ENCODE peak calls at places on chromosomes 11 and 22, in ten cellular contexts. E is nucleus accumbens; T is T-helper 1 cell; Y is stimulated activated naive CD8-positive, alpha-beta T cell treated with anti-CD3 and anti-CD28 coated beads, Interleukin-15, amount 100 ng/mL, for 72 hours; X is central memory CD4-positive, alpha-beta T cell; U is T-cell; H is AG09319; G is kidney tubule cell; S is NCI-H82; F is activated T-cell treated with anti-CD3 and anti-CD28 coated beads for 1 hour. A is an unnamed sample.

GRCh38 chr11:116641561-116642045 is 131.2 kb downstream of the BUD13 start:
- DNase-seq in U (no peak), Y (peak; percentile 31), X (no peak), H (no peak), T (peak; percentile 25), S (peak; percentile 70), F (no peak), E (no peak), G (peak; percentile 59), A (no peak)

GRCh38 chr22:35892192-35892591 is 136.4 kb downstream of the RBFOX2 start:
- DNase-seq in G (peak; percentile 37), U (no peak), S (no peak), X (no peak), Y (no peak), F (no peak), T (no peak), H (no peak), E (no peak), A (peak; percentile 25)

GRCh38 chr11:44203270-44204043 is 106.5 kb downstream of the ALX4 start:
- DNase-seq in G (no peak), F (no peak), U (no peak), E (no peak), S (no peak), H (no peak), T (no peak), Y (no peak), X (no peak), A (no peak)

GRCh38 chr11:111435046-111435698 is 56.1 kb upstream of the POU2AF1 start:
- DNase-seq in H (no peak), F (no peak), Y (no peak), E (no peak), X (no peak), U (no peak), S (no peak), G (no peak), T (no peak), A (no peak)

GRCh38 chr22:33426451-33426850 is 368.3 kb upstream of the SYN3 start:
- DNase-seq in F (no peak), Y (no peak), H (no peak), T (no peak), S (no peak), U (no peak), E (no peak), X (no peak), G (no peak), A (no peak)

GRCh38 chr22:40922484-40923303 is 28.5 kb upstream of the RBX1 start:
- DNase-seq in U (no peak), G (peak; percentile 68), E (no peak), S (peak; percentile 63), H (peak; percentile 41), F (no peak), X (peak; percentile 61), Y (peak; percentile 14), T (peak; percentile 68), A (no peak)

GRCh38 chr11:20658135-20658534 is 11.3 kb upstream of the NELL1 start:
- DNase-seq in Y (no peak), E (no peak), F (no peak), X (no peak), T (no peak), U (no peak), H (no peak), S (no peak), G (no peak), A (no peak)

GRCh38 chr11:19281041-19281440 is 40.3 kb upstream of the E2F8 start:
- DNase-seq in F (no peak), S (peak; percentile 31), T (no peak), H (no peak), Y (no peak), E (no peak), X (no peak), U (peak; percentile 61), G (no peak), A (no peak)

GRCh38 chr22:37927129-37927936 is 21.2 kb downstream of the MICALL1 start:
- DNase-seq in S (no peak), X (no peak), T (no peak), U (no peak), Y (no peak), E (no peak), H (no peak), F (no peak), G (no peak), A (no peak)

GRCh38 chr11:48011125-48012050 is 31.0 kb downstream of the PTPRJ start:
- DNase-seq in F (no peak), S (no peak), U (no peak), T (no peak), G (no peak), X (no peak), H (no peak), E (no peak), Y (no peak), A (no peak)

GRCh38 chr11:8832571-8833260 is 78.3 kb upstream of the AKIP1 start:
- DNase-seq in X (no peak), G (peak; percentile 87), S (peak; percentile 98), E (no peak), Y (peak; percentile 39), F (no peak), H (peak; percentile 72), U (no peak), T (peak; percentile 62), A (no peak)

GRCh38 chr11:83836883-83837654 is 550.9 kb upstream of the CCDC90B start:
- DNase-seq in E (no peak), G (peak; percentile 62), H (no peak), S (peak; percentile 79), X (no peak), T (peak; percentile 7), F (no peak), Y (peak; percentile 21), U (no peak), A (peak; percentile 36)

GRCh38 chr11:119584193-119585037 is 144.6 kb downstream of the NECTIN1 start:
- DNase-seq in E (no peak), Y (no peak), S (peak; percentile 70), T (no peak), G (peak; percentile 94), H (no peak), X (no peak), F (no peak), U (no peak), A (peak; percentile 62)